ENCODE peak calls at places on chromosomes 4 and X, in four cellular contexts. T is HFF-Myc; B is activated CD4-positive, alpha-beta T cell treated with anti-CD3 and anti-CD28 coated beads, Interleukin-2, amount 50 U/mL, for 48 hours; Y is endothelial cell. E is an unnamed sample.
A peak's percentile ranks its signal among the peaks of the same experiment; 100 is the strongest.

GRCh38 chrX:110561036-110561435 is 202.4 kb downstream of the RTL9 start:
- DNase-seq in T (no peak), B (no peak), Y (no peak), E (no peak)

GRCh38 chr4:175790067-175790466 is 22.0 kb downstream of the GPM6A start:
- DNase-seq in T (no peak), B (no peak), Y (no peak), E (no peak)

GRCh38 chr4:108350332-108350731 is 181.6 kb upstream of the LEF1 start:
- DNase-seq in T (no peak), B (no peak), Y (no peak), E (no peak)

GRCh38 chr4:96102541-96103018 is 262.7 kb downstream of the PDHA2 start:
- DNase-seq in T (no peak), B (no peak), Y (no peak), E (no peak)

GRCh38 chrX:26922278-26922677 is 540.9 kb downstream of the PPP4R3C start:
- DNase-seq in T (no peak), B (no peak), Y (no peak), E (no peak)

GRCh38 chrX:40617566-40617965 is 5.7 kb upstream of the MPC1L start:
- DNase-seq in T (no peak), B (no peak), Y (no peak), E (no peak)

GRCh38 chr4:81504685-81505598 is 33.2 kb upstream of the RASGEF1B start:
- DNase-seq in T (no peak), B (peak; percentile 61), Y (no peak), E (peak; percentile 44)

GRCh38 chr4:112270643-112271484 is 14.8 kb downstream of the TIFA start:
- DNase-seq in T (no peak), B (no peak), Y (no peak), E (no peak)

GRCh38 chr4:177267911-177268310 is 41.8 kb upstream of the NEIL3 start:
- DNase-seq in T (no peak), B (no peak), Y (no peak), E (no peak)

GRCh38 chr4:137980641-137981040 is 261.5 kb downstream of the SLC7A11 start:
- DNase-seq in T (no peak), B (no peak), Y (no peak), E (no peak)

E was measured in WERI-Rb-1.